ENCODE peak calls at places on chromosome 15, in seven cellular contexts. One of them, this sample, is unnamed.

GRCh38 chr15:88108991-88109390 is 147.5 kb downstream of the NTRK3 start:
- DNase-seq in endothelial cell: no peak
- DNase-seq in osteocyte: no peak
- DNase-seq in left lobe of liver: no peak
- DNase-seq in stimulated activated CD4-positive, alpha-beta T cell treated with anti-CD3 and anti-CD28 coated beads, TNF-alpha, amount 100 ng/mL, for 4 hours: no peak
- DNase-seq in cardiac muscle cell: no peak
- DNase-seq in H4: no peak
- DNase-seq in this sample: no peak

GRCh38 chr15:76904461-76905012 is 603 bp downstream of the SCAPER start:
- DNase-seq in H4: peak; percentile 16
- DNase-seq in left lobe of liver: peak; percentile 52
- DNase-seq in cardiac muscle cell: peak; percentile 24
- DNase-seq in osteocyte: no peak
- DNase-seq in endothelial cell: peak; percentile 17
- DNase-seq in stimulated activated CD4-positive, alpha-beta T cell treated with anti-CD3 and anti-CD28 coated beads, TNF-alpha, amount 100 ng/mL, for 4 hours: peak; percentile 11
- DNase-seq in this sample: no peak

GRCh38 chr15:64774556-64775523 is 549 bp downstream of the RBPMS2 start:
- DNase-seq in stimulated activated CD4-positive, alpha-beta T cell treated with anti-CD3 and anti-CD28 coated beads, TNF-alpha, amount 100 ng/mL, for 4 hours: no peak
- DNase-seq in osteocyte: no peak
- DNase-seq in endothelial cell: peak; percentile 41
- DNase-seq in cardiac muscle cell: peak; percentile 16
- DNase-seq in H4: no peak
- DNase-seq in left lobe of liver: peak; percentile 50
- DNase-seq in this sample: no peak

GRCh38 chr15:24621630-24622215 is 53.9 kb upstream of the NPAP1 start:
- DNase-seq in cardiac muscle cell: no peak
- DNase-seq in stimulated activated CD4-positive, alpha-beta T cell treated with anti-CD3 and anti-CD28 coated beads, TNF-alpha, amount 100 ng/mL, for 4 hours: no peak
- DNase-seq in endothelial cell: no peak
- DNase-seq in H4: no peak
- DNase-seq in osteocyte: no peak
- DNase-seq in left lobe of liver: no peak
- DNase-seq in this sample: no peak

GRCh38 chr15:98043160-98044059 is 82.9 kb downstream of the ARRDC4 start:
- DNase-seq in cardiac muscle cell: no peak
- DNase-seq in osteocyte: no peak
- DNase-seq in stimulated activated CD4-positive, alpha-beta T cell treated with anti-CD3 and anti-CD28 coated beads, TNF-alpha, amount 100 ng/mL, for 4 hours: no peak
- DNase-seq in endothelial cell: no peak
- DNase-seq in left lobe of liver: no peak
- DNase-seq in H4: no peak
- DNase-seq in this sample: no peak

GRCh38 chr15:91864669-91865068 is 11.2 kb downstream of the SLCO3A1 start:
- DNase-seq in left lobe of liver: no peak
- DNase-seq in endothelial cell: no peak
- DNase-seq in H4: no peak
- DNase-seq in osteocyte: no peak
- DNase-seq in stimulated activated CD4-positive, alpha-beta T cell treated with anti-CD3 and anti-CD28 coated beads, TNF-alpha, amount 100 ng/mL, for 4 hours: no peak
- DNase-seq in cardiac muscle cell: no peak
- DNase-seq in this sample: no peak

GRCh38 chr15:90762109-90762508 is 45.0 kb downstream of the BLM start:
- DNase-seq in cardiac muscle cell: peak; percentile 73
- DNase-seq in stimulated activated CD4-positive, alpha-beta T cell treated with anti-CD3 and anti-CD28 coated beads, TNF-alpha, amount 100 ng/mL, for 4 hours: no peak
- DNase-seq in endothelial cell: no peak
- DNase-seq in H4: no peak
- DNase-seq in left lobe of liver: no peak
- DNase-seq in osteocyte: no peak
- DNase-seq in this sample: peak; percentile 91

GRCh38 chr15:75637245-75638009 is 2.6 kb downstream of the IMP3 start:
- DNase-seq in endothelial cell: no peak
- DNase-seq in stimulated activated CD4-positive, alpha-beta T cell treated with anti-CD3 and anti-CD28 coated beads, TNF-alpha, amount 100 ng/mL, for 4 hours: no peak
- DNase-seq in cardiac muscle cell: no peak
- DNase-seq in H4: no peak
- DNase-seq in left lobe of liver: no peak
- DNase-seq in osteocyte: no peak
- DNase-seq in this sample: no peak

GRCh38 chr15:92938387-92938786 is 38.3 kb downstream of the CHD2 start:
- DNase-seq in left lobe of liver: no peak
- DNase-seq in H4: no peak
- DNase-seq in cardiac muscle cell: no peak
- DNase-seq in endothelial cell: no peak
- DNase-seq in osteocyte: no peak
- DNase-seq in stimulated activated CD4-positive, alpha-beta T cell treated with anti-CD3 and anti-CD28 coated beads, TNF-alpha, amount 100 ng/mL, for 4 hours: no peak
- DNase-seq in this sample: no peak

GRCh38 chr15:98866503-98866902 is 141.1 kb downstream of the PGPEP1L start:
- DNase-seq in stimulated activated CD4-positive, alpha-beta T cell treated with anti-CD3 and anti-CD28 coated beads, TNF-alpha, amount 100 ng/mL, for 4 hours: no peak
- DNase-seq in H4: peak; percentile 58
- DNase-seq in endothelial cell: no peak
- DNase-seq in left lobe of liver: no peak
- DNase-seq in osteocyte: no peak
- DNase-seq in cardiac muscle cell: peak; percentile 81
- DNase-seq in this sample: no peak

GRCh38 chr15:92845109-92845508 is 55.0 kb upstream of the CHD2 start:
- DNase-seq in stimulated activated CD4-positive, alpha-beta T cell treated with anti-CD3 and anti-CD28 coated beads, TNF-alpha, amount 100 ng/mL, for 4 hours: no peak
- DNase-seq in H4: peak; percentile 36
- DNase-seq in endothelial cell: no peak
- DNase-seq in cardiac muscle cell: peak; percentile 84
- DNase-seq in osteocyte: no peak
- DNase-seq in left lobe of liver: no peak
- DNase-seq in this sample: peak; percentile 96

GRCh38 chr15:58701376-58701775 is 48.1 kb downstream of the ADAM10 start:
- DNase-seq in endothelial cell: no peak
- DNase-seq in cardiac muscle cell: no peak
- DNase-seq in osteocyte: no peak
- DNase-seq in H4: peak; percentile 24
- DNase-seq in left lobe of liver: no peak
- DNase-seq in stimulated activated CD4-positive, alpha-beta T cell treated with anti-CD3 and anti-CD28 coated beads, TNF-alpha, amount 100 ng/mL, for 4 hours: no peak
- DNase-seq in this sample: no peak

GRCh38 chr15:75371486-75371885 is 3.1 kb upstream of the MAN2C1 start:
- DNase-seq in cardiac muscle cell: no peak
- DNase-seq in osteocyte: no peak
- DNase-seq in left lobe of liver: no peak
- DNase-seq in stimulated activated CD4-positive, alpha-beta T cell treated with anti-CD3 and anti-CD28 coated beads, TNF-alpha, amount 100 ng/mL, for 4 hours: no peak
- DNase-seq in endothelial cell: no peak
- DNase-seq in H4: no peak
- DNase-seq in this sample: no peak

GRCh38 chr15:34360298-34360697 is 6.7 kb downstream of the LPCAT4 start:
- DNase-seq in endothelial cell: no peak
- DNase-seq in cardiac muscle cell: no peak
- DNase-seq in stimulated activated CD4-positive, alpha-beta T cell treated with anti-CD3 and anti-CD28 coated beads, TNF-alpha, amount 100 ng/mL, for 4 hours: no peak
- DNase-seq in osteocyte: no peak
- DNase-seq in left lobe of liver: no peak
- DNase-seq in H4: no peak
- DNase-seq in this sample: no peak

GRCh38 chr15:73633991-73634495 is 854 bp upstream of the NPTN start:
- DNase-seq in cardiac muscle cell: peak; percentile 90
- DNase-seq in endothelial cell: peak; percentile 6
- DNase-seq in left lobe of liver: no peak
- DNase-seq in stimulated activated CD4-positive, alpha-beta T cell treated with anti-CD3 and anti-CD28 coated beads, TNF-alpha, amount 100 ng/mL, for 4 hours: no peak
- DNase-seq in osteocyte: no peak
- DNase-seq in H4: peak; percentile 85
- DNase-seq in this sample: peak; percentile 52

GRCh38 chr15:63971427-63971805 is 74.9 kb downstream of the DAPK2 start:
- DNase-seq in cardiac muscle cell: no peak
- DNase-seq in left lobe of liver: peak; percentile 44
- DNase-seq in osteocyte: peak; percentile 64
- DNase-seq in H4: no peak
- DNase-seq in stimulated activated CD4-positive, alpha-beta T cell treated with anti-CD3 and anti-CD28 coated beads, TNF-alpha, amount 100 ng/mL, for 4 hours: peak; percentile 14
- DNase-seq in endothelial cell: no peak
- DNase-seq in this sample: no peak